ENCODE peak calls at places on chromosome 21, in five cellular contexts. Z is cardiac muscle cell, K is thoracic aorta, S is sigmoid colon, T is IMR-90. C is an unnamed sample.

GRCh38 chr21:44967082-44968047 is 27.5 kb downstream of the SLX9 start:
- DNase-seq in Z (no peak), K (no peak), S (peak), T (no peak), C (no peak)

GRCh38 chr21:27379381-27379780 is 412.5 kb upstream of the ADAMTS5 start:
- DNase-seq in Z (no peak), K (no peak), S (no peak), T (no peak), C (no peak)

GRCh38 chr21:45411810-45412206 is 6.8 kb downstream of the COL18A1 start:
- DNase-seq in Z (no peak), K (no peak), S (peak), T (no peak), C (no peak)

GRCh38 chr21:44498965-44499560 is 40.9 kb downstream of the KRTAP10-1 start:
- DNase-seq in Z (no peak), K (no peak), S (no peak), T (no peak), C (no peak)

GRCh38 chr21:15706686-15707085 is 23.1 kb upstream of the USP25 start:
- DNase-seq in Z (no peak), K (no peak), S (no peak), T (peak), C (no peak)

GRCh38 chr21:45386728-45387371 is 18.1 kb upstream of the COL18A1 start:
- DNase-seq in Z (no peak), K (no peak), S (peak), T (peak), C (no peak)

GRCh38 chr21:46151261-46151988 is 4.0 kb downstream of the FTCD start:
- DNase-seq in Z (no peak), K (no peak), S (peak), T (no peak), C (no peak)

GRCh38 chr21:34199121-34199910 is 125.9 kb downstream of the MRPS6 start:
- DNase-seq in Z (no peak), K (no peak), S (no peak), T (no peak), C (no peak)

GRCh38 chr21:46269466-46269865 is 15.9 kb downstream of the MCM3AP start:
- DNase-seq in Z (no peak), K (no peak), S (no peak), T (no peak), C (no peak)

GRCh38 chr21:46428286-46428685 is 30.4 kb upstream of the DIP2A start:
- DNase-seq in Z (no peak), K (no peak), S (no peak), T (no peak), C (no peak)

GRCh38 chr21:35503646-35504045 is 454.5 kb upstream of the RUNX1 start:
- DNase-seq in Z (no peak), K (no peak), S (no peak), T (peak), C (no peak)

GRCh38 chr21:44649701-44650100 is 3.5 kb downstream of the KRTAP10-11 start:
- DNase-seq in Z (no peak), K (no peak), S (no peak), T (no peak), C (no peak)

GRCh38 chr21:34189506-34189905 is 116.1 kb downstream of the MRPS6 start:
- DNase-seq in Z (no peak), K (no peak), S (no peak), T (no peak), C (no peak)

GRCh38 chr21:42702720-42703119 is 49.3 kb downstream of the PDE9A start:
- DNase-seq in Z (no peak), K (no peak), S (no peak), T (no peak), C (no peak)
- H3K27ac ChIP-seq in Z (no peak), K (no peak), S (no peak), T (no peak), C (no peak)

DNA sequence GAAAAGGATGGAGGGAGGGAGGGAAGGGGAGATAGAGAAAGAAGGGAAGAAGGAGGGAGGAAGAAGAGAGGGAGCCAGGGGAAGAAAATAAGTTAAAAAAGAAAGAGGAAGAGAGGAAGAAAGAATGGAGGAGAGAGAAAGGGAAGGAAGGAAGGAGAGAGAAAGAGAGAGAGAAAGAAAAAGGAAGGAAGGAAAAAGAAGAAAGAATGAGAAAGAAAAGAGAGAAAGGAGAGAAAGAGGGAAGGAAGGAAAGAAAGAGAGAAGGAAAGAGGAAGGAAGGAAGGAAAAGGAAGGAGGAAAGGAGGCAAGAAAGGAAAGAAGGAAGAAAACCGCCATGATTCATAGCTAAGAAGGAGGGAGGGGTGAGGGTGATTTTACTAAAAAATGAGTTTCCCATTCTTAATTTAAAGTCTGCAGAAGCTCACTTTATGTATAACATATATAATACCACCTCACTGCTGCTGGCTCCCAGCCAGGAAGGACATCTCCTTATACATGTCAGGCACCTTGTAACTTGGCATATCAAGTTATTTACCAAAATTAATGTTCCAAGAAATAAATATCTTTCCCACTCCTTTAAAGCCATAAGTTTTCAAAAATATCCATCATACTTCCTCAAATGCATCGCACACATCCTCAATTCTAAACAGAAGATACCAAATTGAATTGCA is 46.0 kb upstream of the OLIG2 start:
- DNase-seq in Z (no peak), K (no peak), S (no peak), T (no peak), C (no peak)
- H3K27ac ChIP-seq in Z (no peak), K (no peak), S (no peak), T (no peak), C (peak)

GRCh38 chr21:28633803-28634572 is 358.7 kb downstream of the LTN1 start:
- DNase-seq in Z (no peak), K (peak), S (no peak), T (peak), C (no peak)
- H3K27ac ChIP-seq in Z (peak), K (peak), S (peak), T (peak), C (no peak)

GRCh38 chr21:42235593-42235992 is 16.7 kb downstream of the ABCG1 start:
- DNase-seq in Z (no peak), K (no peak), S (no peak), T (no peak), C (no peak)
- H3K27ac ChIP-seq in Z (no peak), K (no peak), S (peak), T (no peak), C (peak)

GRCh38 chr21:26072891-26073615 is 97.5 kb downstream of the APP start:
- DNase-seq in Z (no peak), K (no peak), S (no peak), T (peak), C (no peak)
- H3K27ac ChIP-seq in Z (no peak), K (no peak), S (no peak), T (peak), C (no peak)

GRCh38 chr21:37869661-37870060 is 46.6 kb downstream of the KCNJ6 start:
- DNase-seq in Z (no peak), K (no peak), S (no peak), T (no peak), C (no peak)
- H3K27ac ChIP-seq in Z (no peak), K (no peak), S (no peak), T (no peak), C (no peak)

DNA sequence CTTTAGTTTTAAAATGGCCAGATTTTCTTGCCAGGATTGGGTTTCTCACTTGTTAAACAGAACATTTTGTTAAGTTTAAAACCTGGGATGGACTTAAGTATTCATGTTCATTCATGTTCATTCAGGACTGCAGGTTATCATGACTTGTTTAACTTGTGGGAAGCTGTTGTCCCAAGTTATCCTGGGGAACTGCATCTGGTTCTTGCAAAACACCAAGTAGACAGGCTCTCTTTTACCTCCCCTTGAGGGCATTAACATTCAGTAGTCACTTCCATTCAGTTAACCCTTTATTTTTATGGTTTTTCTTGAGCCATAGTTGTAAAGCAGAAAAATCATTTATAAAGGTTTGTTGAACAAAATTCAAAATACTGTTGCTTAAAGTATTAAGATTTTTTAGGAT is 8.1 kb downstream of the SOD1 start:
- DNase-seq in Z (no peak), K (no peak), S (no peak), T (no peak), C (no peak)
- H3K27ac ChIP-seq in Z (no peak), K (no peak), S (no peak), T (no peak), C (no peak)

GRCh38 chr21:39502631-39503030 is 50.9 kb downstream of the SH3BGR start:
- DNase-seq in Z (no peak), K (no peak), S (no peak), T (no peak), C (peak)

GRCh38 chr21:39499156-39499555 is 47.4 kb downstream of the SH3BGR start:
- DNase-seq in Z (no peak), K (no peak), S (no peak), T (no peak), C (no peak)

GRCh38 chr21:39503138-39503762 is 51.5 kb downstream of the SH3BGR start:
- DNase-seq in Z (no peak), K (no peak), S (no peak), T (no peak), C (no peak)

GRCh38 chr21:39504230-39504629 is 52.5 kb downstream of the SH3BGR start:
- DNase-seq in Z (no peak), K (no peak), S (no peak), T (no peak), C (no peak)
- H3K27ac ChIP-seq in Z (no peak), K (no peak), S (no peak), T (no peak), C (no peak)

C was measured in substantia nigra.